ENCODE peak calls at places on chromosomes 4 and X, in eight cellular contexts. B is choroid plexus epithelial cell; D is iris pigment epithelial cell; C is stimulated activated CD4-positive, alpha-beta T cell treated with anti-CD3 and anti-CD28 coated beads, TNF-alpha, amount 100 ng/mL, for 4 hours; P is GF-D8; R is AG08396; G is cardiac muscle cell; W is activated CD8-positive, alpha-beta memory T cell treated with anti-CD3 and anti-CD28 coated beads, Interleukin-2, amount 50 U/mL, for 4 hours. J is an unnamed sample.

GRCh38 chrX:8868070-8868795 is 67.0 kb upstream of the FAM9A start:
- DNase-seq in B (peak; percentile 82), D (peak; percentile 62), C (no peak), P (no peak), R (peak; percentile 8), G (no peak), W (no peak), J (no peak)

GRCh38 chr4:109359040-109359646 is 56.7 kb upstream of the COL25A1 start:
- DNase-seq in B (no peak), D (no peak), C (no peak), P (no peak), R (no peak), G (no peak), W (no peak), J (no peak)

GRCh38 chr4:112214397-112215264 is 17.0 kb upstream of the AP1AR start:
- DNase-seq in B (peak; percentile 62), D (peak; percentile 24), C (no peak), P (no peak), R (peak; percentile 26), G (peak; percentile 20), W (no peak), J (no peak)

GRCh38 chr4:20203508-20203907 is 48.2 kb upstream of the SLIT2 start:
- DNase-seq in B (peak; percentile 83), D (peak; percentile 96), C (no peak), P (no peak), R (peak; percentile 26), G (no peak), W (no peak), J (peak; percentile 65)

GRCh38 chr4:111562811-111563210 is 582.4 kb upstream of the FAM241A start:
- DNase-seq in B (no peak), D (peak; percentile 24), C (no peak), P (no peak), R (peak; percentile 3), G (no peak), W (no peak), J (no peak)

GRCh38 chrX:106862972-106863688 is 40.0 kb downstream of the RIPPLY1 start:
- DNase-seq in B (peak; percentile 23), D (peak; percentile 17), C (no peak), P (no peak), R (peak; percentile 4), G (peak; percentile 33), W (peak; percentile 18), J (no peak)

GRCh38 chr4:184255361-184255760 is 37.7 kb upstream of the ENPP6 start:
- DNase-seq in B (no peak), D (no peak), C (no peak), P (no peak), R (no peak), G (no peak), W (no peak), J (no peak)

GRCh38 chr4:100841911-100842310 is 324.1 kb upstream of the EMCN start:
- DNase-seq in B (peak; percentile 14), D (peak; percentile 47), C (no peak), P (no peak), R (no peak), G (no peak), W (no peak), J (no peak)

GRCh38 chr4:3720461-3720860 is 45.7 kb upstream of the ADRA2C start:
- DNase-seq in B (no peak), D (no peak), C (no peak), P (no peak), R (no peak), G (no peak), W (no peak), J (no peak)

GRCh38 chrX:24260827-24261550 is 52.9 kb downstream of the SUPT20HL2 start:
- DNase-seq in B (peak; percentile 75), D (peak; percentile 72), C (no peak), P (peak; percentile 79), R (no peak), G (no peak), W (no peak), J (no peak)

GRCh38 chr4:27616166-27616565 is 755.5 kb downstream of the STIM2 start:
- DNase-seq in B (peak; percentile 9), D (peak; percentile 9), C (no peak), P (no peak), R (no peak), G (no peak), W (no peak), J (no peak)

GRCh38 chrX:120334603-120335002 is 23.3 kb upstream of the TMEM255A start:
- DNase-seq in B (no peak), D (no peak), C (no peak), P (peak; percentile 55), R (no peak), G (no peak), W (no peak), J (no peak)

GRCh38 chr4:83961575-83961974 is 425.7 kb downstream of the GPAT3 start:
- DNase-seq in B (peak; percentile 52), D (peak; percentile 20), C (no peak), P (no peak), R (peak; percentile 21), G (no peak), W (no peak), J (no peak)

J was measured in amniotic stem cell.